ENCODE peak calls at places on chromosomes 7 and 10, in seven cellular contexts. T is NB4; U is CD4-positive, alpha-beta T cell; Y is chondrocyte; X is GM10248; V is Calu3; K is neural crest cell. N is an unnamed sample.

GRCh38 chr7:50121269-50121668 is 28.2 kb upstream of the ZPBP start:
- DNase-seq in T (no peak), U (no peak), Y (no peak), X (no peak), V (no peak), K (no peak), N (no peak)

GRCh38 chr10:14250496-14250895 is 80.2 kb downstream of the FRMD4A start:
- DNase-seq in T (no peak), U (no peak), Y (no peak), X (no peak), V (no peak), K (no peak), N (no peak)

GRCh38 chr7:48839108-48839507 is 85.2 kb upstream of the CDC14C start:
- DNase-seq in T (peak; percentile 10), U (no peak), Y (no peak), X (no peak), V (no peak), K (no peak), N (no peak)

GRCh38 chr10:79027147-79028055 is 41.4 kb upstream of the ZMIZ1 start:
- DNase-seq in T (peak; percentile 32), U (no peak), Y (peak; percentile 77), X (no peak), V (no peak), K (no peak), N (no peak)

GRCh38 chr7:44689427-44689826 is 59.2 kb upstream of the ZMIZ2 start:
- DNase-seq in T (no peak), U (no peak), Y (no peak), X (no peak), V (no peak), K (no peak), N (no peak)

GRCh38 chr7:37431413-37431812 is 17.3 kb downstream of the ELMO1 start:
- DNase-seq in T (no peak), U (no peak), Y (no peak), X (no peak), V (no peak), K (no peak), N (no peak)

GRCh38 chr10:22475857-22476600 is 130.7 kb downstream of the SPAG6 start:
- DNase-seq in T (peak; percentile 14), U (no peak), Y (no peak), X (peak; percentile 54), V (no peak), K (peak; percentile 37), N (peak; percentile 64)

GRCh38 chr7:139682136-139683013 is 95.4 kb downstream of the HIPK2 start:
- DNase-seq in T (no peak), U (no peak), Y (no peak), X (no peak), V (no peak), K (no peak), N (no peak)

GRCh38 chr10:125812128-125812527 is 10.9 kb downstream of the UROS start:
- DNase-seq in T (no peak), U (no peak), Y (no peak), X (no peak), V (no peak), K (no peak), N (no peak)

GRCh38 chr7:30159698-30160143 is 24.9 kb downstream of the MTURN start:
- DNase-seq in T (peak; percentile 98), U (no peak), Y (no peak), X (no peak), V (peak; percentile 30), K (no peak), N (no peak)

GRCh38 chr7:39948375-39948774 is 1.7 kb upstream of the CDK13 start:
- DNase-seq in T (peak; percentile 48), U (no peak), Y (no peak), X (peak; percentile 17), V (peak; percentile 51), K (no peak), N (no peak)

GRCh38 chr7:138245682-138246081 is 169.4 kb downstream of the AKR1D1 start:
- DNase-seq in T (peak; percentile 59), U (no peak), Y (no peak), X (no peak), V (no peak), K (no peak), N (no peak)

GRCh38 chr10:50855461-50855860 is 30.0 kb downstream of the A1CF start:
- DNase-seq in T (no peak), U (no peak), Y (no peak), X (no peak), V (no peak), K (no peak), N (no peak)

GRCh38 chr10:61961278-61961677 is 59.8 kb downstream of the ARID5B start:
- DNase-seq in T (peak; percentile 16), U (peak; percentile 7), Y (no peak), X (peak; percentile 26), V (no peak), K (no peak), N (peak; percentile 23)

GRCh38 chr7:157010588-157011332 is at the start of gene MNX1:
- DNase-seq in T (no peak), U (peak; percentile 19), Y (no peak), X (peak; percentile 94), V (peak; percentile 96), K (peak; percentile 55), N (peak; percentile 98)

GRCh38 chr10:80459047-80459865 is 5.1 kb downstream of the TSPAN14 start:
- DNase-seq in T (peak; percentile 96), U (peak; percentile 62), Y (peak; percentile 54), X (peak; percentile 73), V (peak; percentile 72), K (no peak), N (peak; percentile 72)

GRCh38 chr10:62373995-62374861 is at the start of gene ZNF365:
- DNase-seq in T (peak; percentile 14), U (no peak), Y (no peak), X (peak; percentile 15), V (peak; percentile 56), K (peak; percentile 38), N (peak; percentile 43)

GRCh38 chr10:34121125-34121973 is 693.7 kb downstream of the PARD3 start:
- DNase-seq in T (peak; percentile 27), U (no peak), Y (no peak), X (no peak), V (peak; percentile 34), K (no peak), N (no peak)

GRCh38 chr10:28285816-28286215 is 17.0 kb downstream of the MPP7 start:
- DNase-seq in T (no peak), U (no peak), Y (no peak), X (no peak), V (no peak), K (no peak), N (no peak)

GRCh38 chr10:11758527-11759236 is 16.5 kb downstream of the ECHDC3 start:
- DNase-seq in T (no peak), U (no peak), Y (no peak), X (no peak), V (no peak), K (no peak), N (no peak)

GRCh38 chr7:77338883-77339629 is 77.1 kb downstream of the GSAP start:
- DNase-seq in T (peak; percentile 82), U (no peak), Y (no peak), X (no peak), V (no peak), K (no peak), N (no peak)

GRCh38 chr7:151731022-151731441 is 145.9 kb downstream of the PRKAG2 start:
- DNase-seq in T (no peak), U (no peak), Y (no peak), X (no peak), V (no peak), K (no peak), N (no peak)

GRCh38 chr7:625376-625971 is 101.0 kb upstream of the DNAAF5 start:
- DNase-seq in T (no peak), U (no peak), Y (peak; percentile 20), X (no peak), V (no peak), K (no peak), N (no peak)

GRCh38 chr7:135512135-135512887 is 2.4 kb upstream of the CNOT4 start:
- DNase-seq in T (peak; percentile 89), U (no peak), Y (no peak), X (peak; percentile 62), V (peak; percentile 51), K (no peak), N (peak; percentile 68)

GRCh38 chr7:128361463-128362441 is at the start of gene PRRT4:
- DNase-seq in T (peak; percentile 91), U (no peak), Y (no peak), X (peak; percentile 50), V (peak; percentile 44), K (peak; percentile 38), N (peak; percentile 77)

GRCh38 chr10:58044072-58044471 is 223.6 kb downstream of the IPMK start:
- DNase-seq in T (no peak), U (no peak), Y (no peak), X (no peak), V (no peak), K (no peak), N (no peak)

GRCh38 chr7:98922392-98923107 is 44.2 kb downstream of the TRRAP start:
- DNase-seq in T (no peak), U (no peak), Y (no peak), X (no peak), V (no peak), K (no peak), N (no peak)

GRCh38 chr7:148983220-148984146 is 44.8 kb downstream of the PDIA4 start:
- DNase-seq in T (peak; percentile 92), U (peak; percentile 70), Y (peak; percentile 72), X (peak; percentile 81), V (peak; percentile 66), K (peak; percentile 76), N (peak; percentile 82)

GRCh38 chr7:25894002-25894901 is 257.7 kb upstream of the NFE2L3 start:
- DNase-seq in T (peak; percentile 60), U (no peak), Y (no peak), X (peak; percentile 52), V (peak; percentile 73), K (no peak), N (peak; percentile 41)

GRCh38 chr7:38632411-38632810 is 1.2 kb upstream of the AMPH start:
- DNase-seq in T (no peak), U (no peak), Y (no peak), X (no peak), V (no peak), K (no peak), N (no peak)
- TF ChIP-seq CTCF in T (no peak), U (no peak), Y (peak; percentile 11), X (no peak), V (no peak), K (no peak), N (no peak)

GRCh38 chr10:26556756-26557640 is 118.9 kb downstream of the APBB1IP start:
- DNase-seq in T (peak; percentile 52), U (peak; percentile 15), Y (no peak), X (peak; percentile 55), V (peak; percentile 44), K (peak; percentile 21), N (peak; percentile 67)
- TF ChIP-seq CTCF in T (peak; percentile 64), U (peak; percentile 80), Y (peak; percentile 92), X (peak; percentile 84), V (peak; percentile 65), K (peak; percentile 91), N (peak; percentile 79)

DNA sequence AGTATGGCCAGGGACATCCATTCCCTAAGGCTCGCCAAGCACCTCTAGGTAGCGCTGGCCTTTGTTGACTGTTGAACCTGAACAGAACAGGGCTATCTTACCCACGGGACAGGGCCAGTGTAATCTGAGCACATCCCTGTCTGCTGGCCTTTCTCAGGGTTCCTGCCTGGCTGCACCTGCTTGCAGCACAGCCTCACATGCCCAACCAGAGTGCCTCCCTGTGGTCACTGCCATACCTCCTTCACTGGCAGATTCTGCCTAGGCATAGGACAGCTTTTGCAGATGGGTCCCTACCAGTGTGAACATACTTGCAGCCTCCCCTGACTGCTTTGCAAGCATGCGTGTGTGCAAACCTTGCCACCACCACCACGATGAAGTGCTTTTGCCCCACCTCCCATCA is 15.8 kb upstream of the LIPN start:
- DNase-seq in T (no peak), U (no peak), Y (no peak), X (no peak), V (peak; percentile 35), K (no peak), N (no peak)
- TF ChIP-seq CTCF in T (peak; percentile 4), U (no peak), Y (no peak), X (no peak), V (no peak), K (no peak), N (no peak)

GRCh38 chr7:144784943-144785342 is 50.9 kb downstream of the TPK1 start:
- DNase-seq in T (peak; percentile 47), U (no peak), Y (no peak), X (no peak), V (no peak), K (no peak), N (no peak)
- TF ChIP-seq CTCF in T (no peak), U (no peak), Y (no peak), X (no peak), V (no peak), K (no peak), N (no peak)